ENCODE peak calls at places on chromosomes 7 and 10, in ten cellular contexts. W, T, N, Y, D, R, K, M, E and S are unnamed samples.

GRCh38 chr10:115989621-115990020 is 283.4 kb downstream of the GFRA1 start:
- DNase-seq in M (no peak), D (no peak), E (no peak), Y (no peak), R (no peak), N (no peak), W (no peak), T (no peak), K (no peak), S (no peak)

GRCh38 chr7:65287023-65287422 is 86.6 kb upstream of the ZNF92 start:
- DNase-seq in T (no peak), E (no peak), Y (no peak), R (no peak), K (no peak), W (no peak), M (no peak), D (no peak), N (no peak), S (no peak)

GRCh38 chr7:47573758-47574472 is 8.0 kb downstream of the TNS3 start:
- DNase-seq in D (no peak), M (peak), N (peak), W (no peak), E (no peak), Y (peak), R (no peak), K (peak), T (no peak), S (no peak)

GRCh38 chr7:130277763-130278643 is 11.3 kb downstream of the CPA2 start:
- DNase-seq in R (peak), Y (no peak), K (peak), D (no peak), N (peak), T (peak), M (peak), E (peak), W (no peak), S (peak)

GRCh38 chr7:74606101-74606908 is 51.2 kb upstream of the GTF2I start:
- DNase-seq in N (peak), Y (no peak), T (no peak), E (peak), R (no peak), W (no peak), D (no peak), K (peak), M (peak), S (peak)

GRCh38 chr10:123986736-123987135 is 95.1 kb upstream of the CPXM2 start:
- DNase-seq in T (no peak), N (no peak), K (no peak), M (no peak), R (no peak), Y (no peak), W (no peak), D (no peak), E (no peak), S (no peak)

GRCh38 chr7:155769701-155770100 is 42.6 kb downstream of the SHH start:
- DNase-seq in W (no peak), R (no peak), N (no peak), K (no peak), T (peak), D (no peak), M (no peak), E (no peak), Y (no peak), S (no peak)

GRCh38 chr7:81743201-81743600 is 26.6 kb downstream of the HGF start:
- DNase-seq in Y (no peak), T (no peak), E (no peak), N (no peak), K (no peak), R (no peak), W (no peak), M (no peak), D (no peak), S (no peak)

GRCh38 chr10:129631011-129631410 is 164.0 kb downstream of the MGMT start:
- DNase-seq in K (no peak), T (no peak), E (no peak), R (no peak), D (no peak), M (no peak), N (no peak), Y (no peak), W (no peak), S (no peak)

DNA sequence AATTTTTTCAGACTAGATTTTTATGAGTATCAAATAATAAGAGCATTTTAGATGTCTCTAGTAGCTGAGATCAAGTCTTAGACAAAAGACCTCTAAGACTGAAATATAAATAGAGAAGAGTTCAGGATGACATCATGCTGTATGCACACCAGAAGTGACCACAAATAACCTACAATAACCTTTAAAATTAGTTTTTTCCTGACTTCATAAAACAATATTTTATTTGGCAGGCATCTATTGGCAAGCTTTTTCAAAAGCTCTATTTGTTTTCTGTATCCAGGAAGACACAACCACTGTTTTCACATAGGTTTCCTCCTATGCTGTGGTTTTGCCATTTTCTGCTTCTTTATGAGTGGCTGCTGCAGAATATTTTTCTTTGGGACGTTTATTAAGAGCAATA is 359.1 kb downstream of the CRPPA start:
- DNase-seq in N (no peak), E (no peak), R (no peak), K (no peak), T (no peak), M (no peak), W (no peak), Y (no peak), D (no peak), S (no peak)
- TF ChIP-seq EP300 in N (no peak), E (no peak), R (no peak), K (no peak), T (peak), M (no peak), W (no peak), Y (no peak), D (no peak), S (no peak)

GRCh38 chr10:75929630-75930161 is 498.3 kb downstream of the LRMDA start:
- DNase-seq in N (no peak), D (no peak), W (no peak), Y (no peak), M (no peak), E (no peak), R (no peak), K (no peak), T (no peak), S (no peak)
- TF ChIP-seq EP300 in N (no peak), D (no peak), W (no peak), Y (no peak), M (no peak), E (no peak), R (no peak), K (no peak), T (no peak), S (no peak)

DNA sequence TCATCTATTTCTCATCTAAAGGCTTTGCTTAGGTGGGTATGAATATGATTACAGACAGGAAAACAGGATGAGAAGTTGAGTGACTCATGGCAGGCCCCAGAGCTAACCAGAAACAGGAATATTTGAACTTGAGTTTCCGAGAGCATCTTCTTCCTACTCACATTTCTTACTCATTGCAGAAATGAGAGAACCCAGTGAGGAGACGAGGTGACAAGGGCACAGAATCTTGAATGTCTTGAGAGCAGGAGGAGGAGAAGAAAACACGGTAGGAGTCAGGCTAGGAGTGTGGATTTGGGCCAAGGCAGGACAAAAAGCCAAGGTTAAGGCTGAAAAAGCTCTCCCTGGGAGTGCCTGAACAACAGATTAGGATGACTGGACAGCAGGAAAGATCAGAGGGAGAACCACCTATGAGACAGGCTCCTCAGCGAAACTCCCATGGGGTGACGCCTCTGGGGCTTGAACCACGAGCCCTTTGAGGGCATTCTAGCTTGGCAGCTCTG is 3.0 kb upstream of the PGAM1 start:
- DNase-seq in K (no peak), N (no peak), M (no peak), T (no peak), E (peak), Y (no peak), R (no peak), W (no peak), D (no peak), S (no peak)
- TF ChIP-seq EP300 in K (no peak), N (no peak), M (no peak), T (no peak), E (no peak), Y (no peak), R (no peak), W (no peak), D (no peak), S (no peak)

DNA sequence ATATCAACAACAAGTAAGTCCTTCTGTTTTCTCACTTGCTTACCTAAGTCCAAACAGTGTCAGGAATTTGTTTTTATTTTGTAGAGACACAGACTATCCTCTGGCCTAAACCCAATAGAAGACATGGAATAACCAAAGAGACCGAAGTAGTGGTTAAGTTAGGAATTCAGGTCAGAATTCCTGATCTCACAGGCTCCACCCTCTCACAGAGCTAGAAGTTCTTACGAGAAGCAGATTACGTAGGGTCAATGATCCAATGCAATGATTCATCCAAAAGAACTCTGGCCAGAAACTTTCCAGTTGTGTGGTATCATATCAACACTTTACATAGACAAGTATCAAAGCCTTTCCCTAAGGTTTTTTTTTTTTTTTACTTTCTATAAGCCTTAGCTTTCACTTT is 73.8 kb downstream of the IQUB start:
- DNase-seq in E (no peak), N (no peak), W (no peak), R (no peak), Y (no peak), K (no peak), T (no peak), M (no peak), D (no peak), S (no peak)
- TF ChIP-seq EP300 in E (no peak), N (no peak), W (no peak), R (no peak), Y (no peak), K (no peak), T (no peak), M (no peak), D (no peak), S (no peak)

DNA sequence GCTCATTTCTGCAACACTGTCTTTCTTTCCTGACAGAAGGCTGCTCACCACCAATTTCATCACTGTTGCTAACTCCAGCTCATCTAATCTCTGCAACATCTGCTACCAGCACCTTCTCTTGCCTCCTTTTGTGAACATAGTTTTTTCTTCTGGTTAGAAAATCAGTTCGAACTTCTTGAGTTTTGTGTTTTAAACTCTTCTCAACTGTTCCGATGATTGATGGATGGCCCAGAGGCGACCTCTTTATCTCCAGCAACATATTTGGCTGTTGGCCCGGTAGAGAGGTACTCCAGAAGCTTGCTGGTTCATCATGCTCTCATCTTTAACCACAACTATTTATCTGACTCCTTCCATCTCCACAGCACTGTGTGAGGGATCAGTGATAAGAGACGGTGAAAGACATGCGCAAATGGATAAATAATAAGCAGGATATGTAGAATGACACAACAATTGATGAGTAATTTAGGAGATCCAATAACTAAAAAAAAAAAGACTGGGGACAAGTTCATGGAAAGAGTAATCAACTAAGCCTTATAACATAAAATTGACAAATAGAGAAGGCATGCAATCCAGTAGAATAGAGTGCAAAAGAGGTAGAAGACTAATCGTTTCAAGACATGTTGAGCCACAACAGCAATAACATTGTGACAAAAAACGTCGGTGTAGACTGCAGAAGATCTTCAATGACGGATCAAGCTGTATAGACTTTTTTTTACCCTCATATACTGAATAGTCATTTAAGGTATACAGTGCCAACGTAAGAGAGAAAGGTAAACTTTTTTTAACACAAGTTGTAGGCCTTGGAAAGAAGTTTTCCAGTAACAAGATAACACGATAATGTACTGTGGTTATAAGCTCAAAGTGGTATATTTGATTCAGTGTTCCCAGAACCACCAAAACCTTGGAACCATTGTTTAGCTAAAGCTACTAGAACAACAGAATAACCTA is 152.2 kb downstream of the CRPPA start:
- DNase-seq in D (no peak), N (no peak), T (no peak), K (peak), R (no peak), E (no peak), M (no peak), W (no peak), Y (no peak), S (no peak)
- TF ChIP-seq EP300 in D (no peak), N (no peak), T (no peak), K (peak), R (no peak), E (no peak), M (no peak), W (no peak), Y (no peak), S (no peak)

GRCh38 chr7:35985126-35985754 is 167.8 kb upstream of the EEPD1 start:
- DNase-seq in Y (peak), N (peak), T (peak), D (peak), K (peak), W (no peak), E (peak), M (peak), R (peak), S (peak)
- TF ChIP-seq EP300 in Y (no peak), N (no peak), T (peak), D (no peak), K (no peak), W (no peak), E (no peak), M (no peak), R (no peak), S (no peak)

GRCh38 chr10:11697718-11698527 is 44.3 kb upstream of the ECHDC3 start:
- DNase-seq in R (no peak), N (no peak), K (no peak), Y (no peak), M (no peak), W (peak), E (no peak), T (no peak), D (no peak), S (no peak)
- TF ChIP-seq EP300 in R (no peak), N (no peak), K (no peak), Y (no peak), M (no peak), W (peak), E (no peak), T (no peak), D (no peak), S (no peak)

GRCh38 chr7:135962802-135963201 is 14.4 kb downstream of the MTPN start:
- DNase-seq in W (no peak), D (no peak), E (no peak), K (no peak), M (no peak), N (no peak), T (no peak), R (no peak), Y (no peak), S (no peak)
- TF ChIP-seq EP300 in W (no peak), D (no peak), E (no peak), K (no peak), M (no peak), N (no peak), T (no peak), R (no peak), Y (no peak), S (no peak)

DNA sequence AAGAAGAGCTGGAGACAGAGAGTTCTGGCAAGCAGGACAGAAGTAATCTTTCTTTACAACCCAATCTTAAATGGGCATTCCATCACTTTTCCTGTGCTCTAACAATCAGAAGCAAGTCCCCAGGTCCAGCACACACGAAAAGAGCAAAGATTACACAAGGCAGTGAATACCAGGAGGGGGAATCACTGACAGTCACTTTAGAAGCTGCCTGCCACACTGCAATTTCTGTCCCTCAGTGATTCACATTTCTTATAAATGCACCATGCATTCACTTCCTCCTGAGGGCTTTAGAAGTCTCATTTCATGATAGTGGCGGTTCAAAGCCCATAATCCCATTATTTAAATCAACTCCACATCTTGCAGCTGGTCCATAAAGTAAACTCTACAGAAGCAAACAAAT is 362.5 kb downstream of the POM121L12 start:
- DNase-seq in K (no peak), T (no peak), D (no peak), N (no peak), Y (no peak), W (no peak), R (no peak), E (no peak), M (no peak), S (no peak)
- TF ChIP-seq EP300 in K (no peak), T (no peak), D (no peak), N (no peak), Y (no peak), W (no peak), R (no peak), E (no peak), M (no peak), S (no peak)